ENCODE peak calls at places on chromosomes 16 and 17, in nine cellular contexts. G, W, A, M, H, D, L, R and Z are unnamed samples.

GRCh38 chr17:21042434-21043295 is at the start of gene USP22:
- DNase-seq in L (peak), R (no peak), W (no peak), H (peak), A (no peak), G (no peak), D (peak), M (no peak), Z (no peak)

GRCh38 chr16:89720520-89720858 is 209 bp downstream of the VPS9D1 start:
- DNase-seq in L (no peak), G (no peak), A (no peak), D (no peak), H (no peak), M (no peak), W (no peak), R (no peak), Z (no peak)

GRCh38 chr17:48647103-48647963 is 21.2 kb upstream of the HOXB9 start:
- DNase-seq in D (no peak), H (no peak), L (no peak), W (no peak), M (no peak), R (no peak), G (no peak), A (no peak), Z (no peak)

GRCh38 chr16:57781741-57782606 is 20.3 kb downstream of the KIFC3 start:
- DNase-seq in L (no peak), H (no peak), G (no peak), M (no peak), R (no peak), D (no peak), A (peak), W (no peak), Z (no peak)

GRCh38 chr16:87487361-87487924 is 5.4 kb downstream of the ZCCHC14 start:
- DNase-seq in G (no peak), W (peak), M (peak), H (peak), R (no peak), L (no peak), D (no peak), A (no peak), Z (peak)

GRCh38 chr17:78278139-78278741 is 46.8 kb downstream of the TMEM235 start:
- DNase-seq in D (no peak), W (no peak), L (no peak), H (no peak), A (no peak), M (no peak), G (no peak), R (no peak), Z (no peak)

GRCh38 chr17:9238340-9239259 is 217.3 kb downstream of the NTN1 start:
- DNase-seq in L (no peak), R (no peak), W (no peak), D (no peak), G (no peak), A (no peak), M (no peak), H (no peak), Z (no peak)

GRCh38 chr16:78256686-78257375 is 157.4 kb downstream of the WWOX start:
- DNase-seq in D (no peak), H (no peak), R (no peak), G (no peak), W (no peak), M (no peak), L (no peak), A (no peak), Z (no peak)

GRCh38 chr16:67179421-67180080 is 4.2 kb downstream of the MATCAP1 start:
- DNase-seq in L (no peak), G (no peak), R (no peak), M (no peak), W (no peak), A (no peak), D (no peak), H (no peak), Z (no peak)

GRCh38 chr17:75288784-75289121 is 480 bp downstream of the SLC25A19 start:
- DNase-seq in D (no peak), L (no peak), R (no peak), W (peak), A (no peak), M (no peak), H (peak), G (peak), Z (peak)

GRCh38 chr16:28181557-28181914 is 30.2 kb downstream of the XPO6 start:
- DNase-seq in G (no peak), A (peak), W (no peak), R (peak), D (no peak), L (no peak), H (no peak), M (peak), Z (peak)

GRCh38 chr17:37543527-37544122 is 53.9 kb downstream of the DUSP14 start:
- DNase-seq in H (no peak), M (no peak), D (no peak), W (no peak), A (no peak), R (no peak), G (no peak), L (no peak), Z (no peak)

GRCh38 chr16:66342294-66342900 is 24.1 kb upstream of the CDH5 start:
- DNase-seq in R (peak), G (no peak), H (no peak), W (no peak), D (no peak), M (peak), A (no peak), L (no peak), Z (no peak)

GRCh38 chr17:69967910-69968411 is 107.1 kb upstream of the KCNJ16 start:
- DNase-seq in D (no peak), R (peak), H (no peak), A (peak), L (no peak), M (peak), W (no peak), G (no peak), Z (no peak)

GRCh38 chr16:49337814-49338350 is 35.7 kb upstream of the C16orf78 start:
- DNase-seq in M (no peak), W (no peak), D (peak), H (no peak), R (no peak), A (no peak), L (no peak), G (no peak), Z (no peak)

GRCh38 chr16:46731691-46732555 is 16.2 kb downstream of the MYLK3 start:
- DNase-seq in M (peak), R (no peak), D (no peak), H (no peak), A (no peak), G (no peak), W (no peak), L (no peak), Z (no peak)

GRCh38 chr17:45451131-45451530 is 18.5 kb upstream of the ARHGAP27 start:
- DNase-seq in G (no peak), A (no peak), L (no peak), M (no peak), D (no peak), H (no peak), W (peak), R (no peak), Z (no peak)

GRCh38 chr16:67555795-67556212 is 6.5 kb upstream of the CTCF start:
- DNase-seq in G (no peak), R (peak), W (no peak), M (peak), H (peak), L (no peak), D (no peak), A (peak), Z (no peak)

GRCh38 chr16:77711775-77712174 is 10.5 kb upstream of the NUDT7 start:
- DNase-seq in L (no peak), G (no peak), H (no peak), W (no peak), A (no peak), M (no peak), D (no peak), R (no peak), Z (no peak)

GRCh38 chr16:56199164-56199563 is 7.9 kb downstream of the GNAO1 start:
- DNase-seq in H (no peak), M (no peak), D (no peak), G (no peak), A (no peak), W (no peak), R (no peak), L (no peak), Z (no peak)

GRCh38 chr17:79803997-79804855 is 7.3 kb upstream of the CBX8 start:
- DNase-seq in D (no peak), R (no peak), M (no peak), W (no peak), A (no peak), L (peak), G (no peak), H (peak), Z (no peak)

GRCh38 chr17:46078675-46079074 is 79.6 kb downstream of the STH start:
- DNase-seq in D (no peak), M (no peak), W (no peak), A (no peak), R (no peak), G (no peak), L (no peak), H (no peak), Z (no peak)

GRCh38 chr16:48970216-48970615 is 311.4 kb downstream of the CBLN1 start:
- DNase-seq in W (no peak), H (no peak), L (no peak), G (no peak), M (no peak), A (no peak), R (no peak), D (no peak), Z (no peak)

GRCh38 chr16:26877421-26877820 is 189.3 kb upstream of the C16orf82 start:
- DNase-seq in A (no peak), R (no peak), H (no peak), D (no peak), W (no peak), G (no peak), M (no peak), L (no peak), Z (no peak)

GRCh38 chr16:67399218-67399733 is 6.0 kb upstream of the TPPP3 start:
- DNase-seq in A (no peak), L (peak), G (no peak), M (peak), R (peak), D (no peak), H (peak), W (no peak), Z (peak)

GRCh38 chr17:52213451-52213850 is 54.9 kb upstream of the CA10 start:
- DNase-seq in H (no peak), D (no peak), A (no peak), W (no peak), R (no peak), L (no peak), G (no peak), M (no peak), Z (no peak)

GRCh38 chr16:15825750-15826305 is 31.0 kb downstream of the MYH11 start:
- DNase-seq in D (no peak), G (no peak), W (no peak), A (no peak), M (no peak), R (no peak), H (no peak), L (no peak), Z (no peak)